ENCODE peak calls at places on chromosomes 16 and 17, in four cellular contexts. Q, C, Y and D are unnamed samples.
A peak's percentile ranks its signal among the peaks of the same experiment; 100 is the strongest.

GRCh38 chr16:2828876-2829430 is 1.1 kb upstream of the ZG16B start:
- DNase-seq in Q (no peak), C (peak; percentile 43), Y (no peak), D (no peak)

GRCh38 chr17:18186271-18186982 is 2.8 kb downstream of the ALKBH5 start:
- DNase-seq in Q (no peak), C (no peak), Y (peak; percentile 42), D (peak; percentile 55)

GRCh38 chr17:81300586-81301155 is 5.6 kb upstream of the SLC38A10 start:
- DNase-seq in Q (no peak), C (no peak), Y (no peak), D (no peak)

GRCh38 chr17:65198653-65199382 is 61.6 kb downstream of the RGS9 start:
- DNase-seq in Q (no peak), C (peak; percentile 82), Y (peak; percentile 82), D (peak; percentile 52)

GRCh38 chr16:84218176-84218776 is 21.5 kb downstream of the KCNG4 start:
- DNase-seq in Q (no peak), C (no peak), Y (no peak), D (no peak)

GRCh38 chr16:57955572-57955971 is 15.4 kb downstream of the CNGB1 start:
- DNase-seq in Q (no peak), C (no peak), Y (no peak), D (peak; percentile 30)

GRCh38 chr17:16301963-16302855 is 51.1 kb downstream of the CENPV start:
- DNase-seq in Q (no peak), C (no peak), Y (no peak), D (no peak)

GRCh38 chr17:78258323-78259229 is 27.1 kb downstream of the TMEM235 start:
- DNase-seq in Q (no peak), C (peak; percentile 72), Y (no peak), D (no peak)

GRCh38 chr17:5364156-5364555 is 55.3 kb downstream of the NUP88 start:
- DNase-seq in Q (peak; percentile 9), C (no peak), Y (peak; percentile 39), D (no peak)

GRCh38 chr17:72122002-72122310 is 1.1 kb downstream of the SOX9 start:
- DNase-seq in Q (no peak), C (no peak), Y (peak; percentile 23), D (peak; percentile 47)

GRCh38 chr16:67723151-67723915 is 4.2 kb upstream of the GFOD2 start:
- DNase-seq in Q (peak; percentile 69), C (no peak), Y (peak; percentile 83), D (peak; percentile 97)

GRCh38 chr17:12856451-12856850 is 67.2 kb downstream of the ARHGAP44 start:
- DNase-seq in Q (no peak), C (no peak), Y (no peak), D (no peak)

GRCh38 chr17:82932146-82933005 is 92.6 kb upstream of the ZNF750 start:
- DNase-seq in Q (no peak), C (no peak), Y (no peak), D (no peak)

GRCh38 chr17:17783825-17784598 is 52.8 kb downstream of the SREBF1 start:
- DNase-seq in Q (no peak), C (peak; percentile 79), Y (no peak), D (no peak)

GRCh38 chr16:63145411-63145810 is 1109.2 kb upstream of the CDH8 start:
- DNase-seq in Q (no peak), C (no peak), Y (no peak), D (no peak)

GRCh38 chr16:56985288-56985961 is 3.9 kb upstream of the NLRC5 start:
- DNase-seq in Q (peak; percentile 38), C (peak; percentile 47), Y (peak; percentile 93), D (peak; percentile 87)

GRCh38 chr17:82065638-82066303 is at the start of gene DUS1L:
- DNase-seq in Q (no peak), C (peak; percentile 98), Y (peak; percentile 91), D (peak; percentile 43)

GRCh38 chr17:82884923-82885322 is 45.1 kb upstream of the ZNF750 start:
- DNase-seq in Q (no peak), C (no peak), Y (no peak), D (no peak)

GRCh38 chr17:65154770-65155589 is 17.8 kb downstream of the RGS9 start:
- DNase-seq in Q (no peak), C (no peak), Y (peak; percentile 28), D (peak; percentile 44)

GRCh38 chr16:55077231-55077630 is 146.6 kb downstream of the IRX5 start:
- DNase-seq in Q (no peak), C (no peak), Y (peak; percentile 18), D (peak; percentile 13)

GRCh38 chr17:81999975-82000802 is 22.5 kb downstream of the CENPX start:
- DNase-seq in Q (no peak), C (no peak), Y (no peak), D (no peak)

GRCh38 chr17:81514735-81515529 is 2.3 kb upstream of the ACTG1 start:
- DNase-seq in Q (peak; percentile 32), C (peak; percentile 94), Y (peak; percentile 85), D (peak; percentile 84)

GRCh38 chr17:50057521-50057991 is 1.6 kb downstream of the ITGA3 start:
- DNase-seq in Q (no peak), C (no peak), Y (no peak), D (no peak)

GRCh38 chr17:62724398-62725146 is 83.5 kb downstream of the MARCHF10 start:
- DNase-seq in Q (no peak), C (no peak), Y (no peak), D (no peak)

GRCh38 chr16:85309656-85310587 is 197.7 kb upstream of the CIBAR2 start:
- DNase-seq in Q (no peak), C (peak; percentile 86), Y (no peak), D (peak; percentile 51)

GRCh38 chr17:50856431-50856830 is 9.7 kb downstream of the TOB1 start:
- DNase-seq in Q (no peak), C (peak; percentile 2), Y (no peak), D (no peak)

GRCh38 chr17:43832976-43833829 is at the start of gene MPP3:
- DNase-seq in Q (no peak), C (peak; percentile 97), Y (peak; percentile 94), D (peak; percentile 75)

GRCh38 chr16:50627419-50627818 is 53.7 kb downstream of the SNX20 start:
- DNase-seq in Q (no peak), C (peak; percentile 84), Y (peak; percentile 68), D (no peak)

GRCh38 chr17:20981046-20981920 is 61.5 kb downstream of the USP22 start:
- DNase-seq in Q (no peak), C (no peak), Y (no peak), D (no peak)

GRCh38 chr17:67375761-67376160 is 1.3 kb upstream of the PITPNC1 start:
- DNase-seq in Q (no peak), C (no peak), Y (no peak), D (no peak)

GRCh38 chr17:4788807-4789700 is at the start of gene GLTPD2:
- DNase-seq in Q (no peak), C (peak; percentile 83), Y (no peak), D (no peak)

GRCh38 chr16:21554795-21555585 is 44.4 kb upstream of the METTL9 start:
- DNase-seq in Q (no peak), C (peak; percentile 97), Y (peak; percentile 93), D (peak; percentile 69)

GRCh38 chr17:3798273-3799180 is 2.5 kb downstream of the ITGAE start:
- DNase-seq in Q (no peak), C (no peak), Y (no peak), D (no peak)

GRCh38 chr16:73015612-73016487 is 32.1 kb downstream of the ZFHX3 start:
- DNase-seq in Q (no peak), C (no peak), Y (no peak), D (no peak)

GRCh38 chr16:2329532-2329931 is 11.0 kb downstream of the ABCA3 start:
- DNase-seq in Q (no peak), C (no peak), Y (no peak), D (no peak)